ENCODE peak calls at places on chromosomes 13 and 19, in five cellular contexts. G is hippocampal formation; V is CD8-positive, alpha-beta T cell; C is islet precursor cell; N is stimulated activated CD4-positive, alpha-beta T cell treated with anti-CD3 and anti-CD28 coated beads, Interleukin-1b, Interleukin-23, amount 100 ng/mL, for 24 hours. P is an unnamed sample.

GRCh38 chr19:13978721-13979191 is 26.4 kb downstream of the DCAF15 start:
- DNase-seq in G (no peak), V (no peak), C (no peak), N (no peak), P (no peak)

GRCh38 chr19:23093832-23094231 is 23.0 kb upstream of the ZNF730 start:
- DNase-seq in G (no peak), V (no peak), C (no peak), N (no peak), P (no peak)

GRCh38 chr19:9250630-9251029 is at the start of gene OR7E24:
- DNase-seq in G (no peak), V (no peak), C (no peak), N (no peak), P (no peak)

GRCh38 chr13:77319536-77319935 is 7.4 kb downstream of the MYCBP2 start:
- DNase-seq in G (no peak), V (no peak), C (no peak), N (no peak), P (no peak)

GRCh38 chr13:35720290-35720689 is 243.8 kb upstream of the MAB21L1 start:
- DNase-seq in G (no peak), V (no peak), C (no peak), N (no peak), P (no peak)

GRCh38 chr13:44620057-44620456 is 43.9 kb upstream of the TSC22D1 start:
- DNase-seq in G (no peak), V (no peak), C (peak), N (no peak), P (no peak)

GRCh38 chr13:42561752-42562467 is 12.0 kb upstream of the TNFSF11 start:
- DNase-seq in G (no peak), V (no peak), C (no peak), N (no peak), P (no peak)

GRCh38 chr19:33443638-33444195 is 70.2 kb downstream of the CEBPG start:
- DNase-seq in G (no peak), V (no peak), C (no peak), N (no peak), P (no peak)

GRCh38 chr13:30088312-30088855 is 219.0 kb downstream of the KATNAL1 start:
- DNase-seq in G (no peak), V (no peak), C (no peak), N (no peak), P (no peak)

GRCh38 chr19:55632463-55632834 is 8.1 kb upstream of the ZNF784 start:
- DNase-seq in G (peak), V (peak), C (peak), N (peak), P (peak)

GRCh38 chr13:44519642-44520041 is 56.5 kb downstream of the TSC22D1 start:
- DNase-seq in G (no peak), V (no peak), C (no peak), N (no peak), P (no peak)